ENCODE peak calls at places on chromosomes 3 and 15, in nine cellular contexts. One of them, this sample, is unnamed.
A peak's percentile ranks its signal among the peaks of the same experiment; 100 is the strongest.

GRCh38 chr3:106826861-106827311 is 550.4 kb upstream of the CCDC54 start:
- DNase-seq in gastrocnemius medialis: no peak
- DNase-seq in GM23338: no peak
- DNase-seq in CD8-positive, alpha-beta memory T cell: no peak
- DNase-seq in heart left ventricle: no peak
- DNase-seq in neural progenitor cell: no peak
- DNase-seq in MM.1S: no peak
- DNase-seq in sigmoid colon: no peak
- DNase-seq in lower lobe of right lung: no peak
- DNase-seq in this sample: peak; percentile 86

GRCh38 chr15:51192560-51193280 is 98.0 kb upstream of the TNFAIP8L3 start:
- DNase-seq in neural progenitor cell: peak; percentile 88
- DNase-seq in heart left ventricle: peak; percentile 86
- DNase-seq in gastrocnemius medialis: peak; percentile 75
- DNase-seq in GM23338: peak; percentile 94
- DNase-seq in CD8-positive, alpha-beta memory T cell: peak; percentile 46
- DNase-seq in sigmoid colon: peak; percentile 92
- DNase-seq in MM.1S: peak; percentile 69
- DNase-seq in lower lobe of right lung: peak; percentile 89
- DNase-seq in this sample: peak; percentile 88

GRCh38 chr15:79179108-79179561 is 88.6 kb upstream of the RASGRF1 start:
- DNase-seq in CD8-positive, alpha-beta memory T cell: no peak
- DNase-seq in neural progenitor cell: no peak
- DNase-seq in GM23338: peak; percentile 29
- DNase-seq in gastrocnemius medialis: no peak
- DNase-seq in MM.1S: no peak
- DNase-seq in heart left ventricle: no peak
- DNase-seq in sigmoid colon: no peak
- DNase-seq in lower lobe of right lung: no peak
- DNase-seq in this sample: peak; percentile 18

GRCh38 chr3:167067844-167068161 is 312.3 kb downstream of the ZBBX start:
- DNase-seq in MM.1S: peak; percentile 88
- DNase-seq in heart left ventricle: no peak
- DNase-seq in gastrocnemius medialis: no peak
- DNase-seq in GM23338: no peak
- DNase-seq in CD8-positive, alpha-beta memory T cell: no peak
- DNase-seq in neural progenitor cell: no peak
- DNase-seq in sigmoid colon: no peak
- DNase-seq in lower lobe of right lung: no peak
- DNase-seq in this sample: no peak

GRCh38 chr15:78149805-78150751 is 916 bp downstream of the IDH3A start:
- DNase-seq in heart left ventricle: no peak
- DNase-seq in CD8-positive, alpha-beta memory T cell: no peak
- DNase-seq in sigmoid colon: no peak
- DNase-seq in neural progenitor cell: peak; percentile 54
- DNase-seq in GM23338: peak; percentile 58
- DNase-seq in lower lobe of right lung: no peak
- DNase-seq in gastrocnemius medialis: no peak
- DNase-seq in MM.1S: peak; percentile 24
- DNase-seq in this sample: no peak

GRCh38 chr3:113124256-113124830 is 87.0 kb upstream of the BOC start:
- DNase-seq in CD8-positive, alpha-beta memory T cell: no peak
- DNase-seq in lower lobe of right lung: no peak
- DNase-seq in GM23338: no peak
- DNase-seq in heart left ventricle: no peak
- DNase-seq in MM.1S: no peak
- DNase-seq in neural progenitor cell: peak; percentile 83
- DNase-seq in gastrocnemius medialis: no peak
- DNase-seq in sigmoid colon: no peak
- DNase-seq in this sample: no peak

GRCh38 chr3:149610351-149611105 is 47.3 kb downstream of the WWTR1 start:
- DNase-seq in sigmoid colon: peak; percentile 72
- DNase-seq in gastrocnemius medialis: no peak
- DNase-seq in heart left ventricle: no peak
- DNase-seq in neural progenitor cell: no peak
- DNase-seq in lower lobe of right lung: no peak
- DNase-seq in GM23338: no peak
- DNase-seq in CD8-positive, alpha-beta memory T cell: no peak
- DNase-seq in MM.1S: no peak
- DNase-seq in this sample: no peak

GRCh38 chr15:63843901-63844317 is 10.2 kb upstream of the HERC1 start:
- DNase-seq in gastrocnemius medialis: no peak
- DNase-seq in sigmoid colon: no peak
- DNase-seq in GM23338: peak; percentile 51
- DNase-seq in heart left ventricle: no peak
- DNase-seq in CD8-positive, alpha-beta memory T cell: no peak
- DNase-seq in lower lobe of right lung: no peak
- DNase-seq in neural progenitor cell: no peak
- DNase-seq in MM.1S: no peak
- DNase-seq in this sample: peak; percentile 18

GRCh38 chr3:189276481-189277190 is 104.9 kb downstream of the TPRG1 start:
- DNase-seq in GM23338: no peak
- DNase-seq in gastrocnemius medialis: no peak
- DNase-seq in neural progenitor cell: no peak
- DNase-seq in lower lobe of right lung: no peak
- DNase-seq in heart left ventricle: peak; percentile 49
- DNase-seq in CD8-positive, alpha-beta memory T cell: no peak
- DNase-seq in sigmoid colon: no peak
- DNase-seq in MM.1S: no peak
- DNase-seq in this sample: no peak

GRCh38 chr15:62786123-62786825 is 256.3 kb upstream of the TPM1 start:
- DNase-seq in heart left ventricle: no peak
- DNase-seq in CD8-positive, alpha-beta memory T cell: no peak
- DNase-seq in GM23338: no peak
- DNase-seq in MM.1S: no peak
- DNase-seq in gastrocnemius medialis: no peak
- DNase-seq in sigmoid colon: no peak
- DNase-seq in neural progenitor cell: no peak
- DNase-seq in lower lobe of right lung: no peak
- DNase-seq in this sample: no peak

GRCh38 chr3:20039765-20040475 is at the start of gene KAT2B:
- DNase-seq in gastrocnemius medialis: peak; percentile 71
- DNase-seq in sigmoid colon: peak; percentile 89
- DNase-seq in CD8-positive, alpha-beta memory T cell: peak; percentile 76
- DNase-seq in lower lobe of right lung: peak; percentile 88
- DNase-seq in neural progenitor cell: peak; percentile 92
- DNase-seq in heart left ventricle: peak; percentile 85
- DNase-seq in GM23338: peak; percentile 71
- DNase-seq in MM.1S: peak; percentile 87
- DNase-seq in this sample: peak; percentile 70

GRCh38 chr3:187567741-187568140 is 102.5 kb downstream of the SST start:
- DNase-seq in CD8-positive, alpha-beta memory T cell: no peak
- DNase-seq in GM23338: peak; percentile 62
- DNase-seq in sigmoid colon: no peak
- DNase-seq in gastrocnemius medialis: no peak
- DNase-seq in lower lobe of right lung: no peak
- DNase-seq in heart left ventricle: no peak
- DNase-seq in neural progenitor cell: no peak
- DNase-seq in MM.1S: no peak
- DNase-seq in this sample: peak; percentile 88

GRCh38 chr3:65322910-65323309 is 635.1 kb upstream of the ADAMTS9 start:
- DNase-seq in gastrocnemius medialis: no peak
- DNase-seq in MM.1S: no peak
- DNase-seq in heart left ventricle: no peak
- DNase-seq in neural progenitor cell: no peak
- DNase-seq in sigmoid colon: no peak
- DNase-seq in CD8-positive, alpha-beta memory T cell: no peak
- DNase-seq in lower lobe of right lung: no peak
- DNase-seq in GM23338: no peak
- DNase-seq in this sample: no peak

GRCh38 chr15:72042054-72042453 is 75.9 kb downstream of the MYO9A start:
- DNase-seq in lower lobe of right lung: no peak
- DNase-seq in CD8-positive, alpha-beta memory T cell: no peak
- DNase-seq in heart left ventricle: no peak
- DNase-seq in neural progenitor cell: no peak
- DNase-seq in GM23338: no peak
- DNase-seq in gastrocnemius medialis: no peak
- DNase-seq in sigmoid colon: no peak
- DNase-seq in MM.1S: no peak
- DNase-seq in this sample: no peak

GRCh38 chr15:43251863-43252241 is 14.9 kb downstream of the TGM5 start:
- DNase-seq in GM23338: no peak
- DNase-seq in neural progenitor cell: no peak
- DNase-seq in CD8-positive, alpha-beta memory T cell: no peak
- DNase-seq in heart left ventricle: no peak
- DNase-seq in sigmoid colon: no peak
- DNase-seq in MM.1S: no peak
- DNase-seq in lower lobe of right lung: no peak
- DNase-seq in gastrocnemius medialis: no peak
- DNase-seq in this sample: no peak

GRCh38 chr3:175127075-175127662 is 268.0 kb downstream of the NAALADL2 start:
- DNase-seq in heart left ventricle: no peak
- DNase-seq in CD8-positive, alpha-beta memory T cell: no peak
- DNase-seq in sigmoid colon: no peak
- DNase-seq in neural progenitor cell: no peak
- DNase-seq in MM.1S: no peak
- DNase-seq in lower lobe of right lung: no peak
- DNase-seq in GM23338: no peak
- DNase-seq in gastrocnemius medialis: no peak
- DNase-seq in this sample: no peak

GRCh38 chr15:80328496-80328895 is 75.7 kb upstream of the ARNT2 start:
- DNase-seq in CD8-positive, alpha-beta memory T cell: no peak
- DNase-seq in neural progenitor cell: no peak
- DNase-seq in GM23338: no peak
- DNase-seq in heart left ventricle: no peak
- DNase-seq in sigmoid colon: no peak
- DNase-seq in lower lobe of right lung: no peak
- DNase-seq in gastrocnemius medialis: no peak
- DNase-seq in MM.1S: no peak
- DNase-seq in this sample: no peak

GRCh38 chr15:80323285-80323684 is 71.3 kb upstream of the CTXND1 start:
- DNase-seq in neural progenitor cell: no peak
- DNase-seq in sigmoid colon: no peak
- DNase-seq in heart left ventricle: no peak
- DNase-seq in lower lobe of right lung: no peak
- DNase-seq in GM23338: no peak
- DNase-seq in MM.1S: no peak
- DNase-seq in gastrocnemius medialis: no peak
- DNase-seq in CD8-positive, alpha-beta memory T cell: no peak
- DNase-seq in this sample: no peak

DNA sequence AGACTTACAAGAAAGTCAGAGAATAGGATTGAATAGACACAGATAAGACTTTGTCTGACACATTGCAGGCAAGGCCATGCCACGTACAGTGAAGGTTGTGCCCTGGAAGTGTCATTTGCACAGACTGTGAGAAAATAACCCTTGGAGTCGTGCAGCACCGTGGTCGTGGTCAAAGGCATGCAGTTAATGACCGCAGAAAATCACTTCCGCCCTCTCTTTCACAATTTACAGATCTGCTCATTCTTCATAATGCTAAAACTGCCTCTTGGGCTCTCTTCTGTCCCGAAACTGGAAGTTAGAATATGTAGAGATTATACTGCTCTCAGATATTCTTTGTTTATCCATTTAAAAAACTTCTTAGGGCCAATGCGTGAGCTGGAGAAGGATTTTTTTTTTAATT is 73.2 kb upstream of the CTXND1 start:
- DNase-seq in CD8-positive, alpha-beta memory T cell: no peak
- DNase-seq in neural progenitor cell: no peak
- DNase-seq in gastrocnemius medialis: no peak
- DNase-seq in MM.1S: peak; percentile 87
- DNase-seq in lower lobe of right lung: no peak
- DNase-seq in sigmoid colon: no peak
- DNase-seq in GM23338: no peak
- DNase-seq in heart left ventricle: no peak
- DNase-seq in this sample: no peak
- H3K27ac ChIP-seq in CD8-positive, alpha-beta memory T cell: no peak overlapping the region
- H3K27ac ChIP-seq in neural progenitor cell: no peak overlapping the region
- H3K27ac ChIP-seq in gastrocnemius medialis: no peak overlapping the region
- H3K27ac ChIP-seq in MM.1S: peak overlapping the region; percentile 36
- H3K27ac ChIP-seq in lower lobe of right lung: no peak overlapping the region
- H3K27ac ChIP-seq in sigmoid colon: no peak overlapping the region
- H3K27ac ChIP-seq in GM23338: no peak overlapping the region
- H3K27ac ChIP-seq in heart left ventricle: no peak overlapping the region
- H3K27ac ChIP-seq in this sample: no peak overlapping the region

GRCh38 chr15:75206006-75206405 is 4.3 kb downstream of the C15orf39 start:
- DNase-seq in CD8-positive, alpha-beta memory T cell: no peak
- DNase-seq in gastrocnemius medialis: no peak
- DNase-seq in lower lobe of right lung: no peak
- DNase-seq in GM23338: no peak
- DNase-seq in neural progenitor cell: no peak
- DNase-seq in MM.1S: no peak
- DNase-seq in heart left ventricle: no peak
- DNase-seq in sigmoid colon: no peak
- DNase-seq in this sample: no peak
- H3K36me3 ChIP-seq in CD8-positive, alpha-beta memory T cell: peaks cover 26% of the 10 kb centered on the region
- H3K36me3 ChIP-seq in gastrocnemius medialis: no peaks in the 10 kb centered on the region
- H3K36me3 ChIP-seq in lower lobe of right lung: peaks cover 52% of the 10 kb centered on the region
- H3K36me3 ChIP-seq in GM23338: peaks cover 10% of the 10 kb centered on the region
- H3K36me3 ChIP-seq in neural progenitor cell: no peaks in the 10 kb centered on the region
- H3K36me3 ChIP-seq in MM.1S: peaks cover 52% of the 10 kb centered on the region
- H3K36me3 ChIP-seq in heart left ventricle: peaks cover 51% of the 10 kb centered on the region
- H3K36me3 ChIP-seq in sigmoid colon: peaks cover 50% of the 10 kb centered on the region
- H3K36me3 ChIP-seq in this sample: peaks cover 4% of the 10 kb centered on the region

GRCh38 chr15:49673861-49674260 is 53.0 kb downstream of the DTWD1 start:
- DNase-seq in neural progenitor cell: no peak
- DNase-seq in CD8-positive, alpha-beta memory T cell: no peak
- DNase-seq in MM.1S: no peak
- DNase-seq in sigmoid colon: no peak
- DNase-seq in gastrocnemius medialis: no peak
- DNase-seq in GM23338: no peak
- DNase-seq in heart left ventricle: no peak
- DNase-seq in lower lobe of right lung: no peak
- DNase-seq in this sample: no peak

GRCh38 chr15:49678655-49679054 is 57.8 kb downstream of the DTWD1 start:
- DNase-seq in gastrocnemius medialis: no peak
- DNase-seq in MM.1S: no peak
- DNase-seq in lower lobe of right lung: no peak
- DNase-seq in GM23338: no peak
- DNase-seq in CD8-positive, alpha-beta memory T cell: no peak
- DNase-seq in sigmoid colon: no peak
- DNase-seq in heart left ventricle: no peak
- DNase-seq in neural progenitor cell: no peak
- DNase-seq in this sample: peak; percentile 54

GRCh38 chr15:49669288-49669687 is 48.4 kb downstream of the DTWD1 start:
- DNase-seq in CD8-positive, alpha-beta memory T cell: no peak
- DNase-seq in lower lobe of right lung: no peak
- DNase-seq in gastrocnemius medialis: no peak
- DNase-seq in MM.1S: no peak
- DNase-seq in heart left ventricle: no peak
- DNase-seq in GM23338: peak; percentile 8
- DNase-seq in neural progenitor cell: peak; percentile 36
- DNase-seq in sigmoid colon: no peak
- DNase-seq in this sample: no peak

GRCh38 chr15:49675051-49675450 is 54.2 kb downstream of the DTWD1 start:
- DNase-seq in neural progenitor cell: no peak
- DNase-seq in MM.1S: no peak
- DNase-seq in gastrocnemius medialis: no peak
- DNase-seq in lower lobe of right lung: no peak
- DNase-seq in sigmoid colon: no peak
- DNase-seq in CD8-positive, alpha-beta memory T cell: no peak
- DNase-seq in heart left ventricle: no peak
- DNase-seq in GM23338: peak; percentile 23
- DNase-seq in this sample: no peak

GRCh38 chr15:49674370-49674769 is 53.5 kb downstream of the DTWD1 start:
- DNase-seq in MM.1S: no peak
- DNase-seq in lower lobe of right lung: no peak
- DNase-seq in neural progenitor cell: no peak
- DNase-seq in CD8-positive, alpha-beta memory T cell: no peak
- DNase-seq in gastrocnemius medialis: no peak
- DNase-seq in GM23338: no peak
- DNase-seq in sigmoid colon: no peak
- DNase-seq in heart left ventricle: no peak
- DNase-seq in this sample: no peak
- H3K27ac ChIP-seq in MM.1S: no peak overlapping the region
- H3K27ac ChIP-seq in lower lobe of right lung: no peak overlapping the region
- H3K27ac ChIP-seq in neural progenitor cell: no peak overlapping the region
- H3K27ac ChIP-seq in CD8-positive, alpha-beta memory T cell: no peak overlapping the region
- H3K27ac ChIP-seq in gastrocnemius medialis: no peak overlapping the region
- H3K27ac ChIP-seq in GM23338: no peak overlapping the region
- H3K27ac ChIP-seq in sigmoid colon: no peak overlapping the region
- H3K27ac ChIP-seq in heart left ventricle: no peak overlapping the region
- H3K27ac ChIP-seq in this sample: no peak overlapping the region

GRCh38 chr15:22930782-22931484 is 49.2 kb downstream of the CYFIP1 start:
- DNase-seq in gastrocnemius medialis: no peak
- DNase-seq in CD8-positive, alpha-beta memory T cell: no peak
- DNase-seq in GM23338: no peak
- DNase-seq in neural progenitor cell: no peak
- DNase-seq in sigmoid colon: no peak
- DNase-seq in lower lobe of right lung: no peak
- DNase-seq in MM.1S: no peak
- DNase-seq in heart left ventricle: peak; percentile 49
- DNase-seq in this sample: no peak
- H3K36me3 ChIP-seq in gastrocnemius medialis: no peaks in the 10 kb centered on the region
- H3K36me3 ChIP-seq in CD8-positive, alpha-beta memory T cell: no peaks in the 10 kb centered on the region
- H3K36me3 ChIP-seq in GM23338: peaks cover 8% of the 10 kb centered on the region
- H3K36me3 ChIP-seq in neural progenitor cell: peaks cover 3% of the 10 kb centered on the region
- H3K36me3 ChIP-seq in sigmoid colon: peaks cover 58% of the 10 kb centered on the region
- H3K36me3 ChIP-seq in lower lobe of right lung: peaks cover 81% of the 10 kb centered on the region
- H3K36me3 ChIP-seq in MM.1S: no peaks in the 10 kb centered on the region
- H3K36me3 ChIP-seq in heart left ventricle: peaks cover 87% of the 10 kb centered on the region
- H3K36me3 ChIP-seq in this sample: peaks cover 12% of the 10 kb centered on the region